ENCODE peak calls at places on chromosome X, in ten cellular contexts. M, Q, C, A, B, K, E, P, R and H are unnamed samples.

GRCh38 chrX:80879143-80879542 is 69.5 kb upstream of the BRWD3 start:
- DNase-seq in M (no peak), Q (no peak), A (no peak), R (no peak), C (no peak), K (peak), E (no peak), P (no peak), B (no peak), H (no peak)

GRCh38 chrX:43970528-43970927 is 2.7 kb downstream of the NDP start:
- DNase-seq in K (no peak), R (no peak), E (peak), B (no peak), Q (no peak), P (no peak), M (no peak), A (no peak), C (no peak), H (no peak)

GRCh38 chrX:74535211-74535621 is 79.2 kb downstream of the RLIM start:
- DNase-seq in Q (no peak), C (peak), R (no peak), K (no peak), E (peak), B (no peak), M (no peak), P (no peak), A (no peak), H (no peak)

GRCh38 chrX:38923451-38923969 is 122.3 kb downstream of the MID1IP1 start:
- DNase-seq in K (no peak), M (no peak), B (no peak), Q (no peak), C (no peak), E (no peak), P (no peak), A (no peak), R (no peak), H (no peak)

GRCh38 chrX:88655460-88655859 is 91.6 kb upstream of the CPXCR1 start:
- DNase-seq in Q (no peak), P (no peak), B (no peak), M (no peak), R (no peak), C (no peak), K (no peak), A (no peak), E (no peak), H (no peak)

GRCh38 chrX:23434356-23434884 is 99.8 kb downstream of the PTCHD1 start:
- DNase-seq in R (peak), K (no peak), B (peak), E (peak), Q (no peak), C (peak), M (peak), A (no peak), P (peak), H (no peak)

GRCh38 chrX:52424658-52425057 is 55.8 kb downstream of the XAGE2 start:
- DNase-seq in K (no peak), P (no peak), R (no peak), C (peak), E (peak), B (no peak), A (no peak), M (no peak), Q (no peak), H (no peak)

GRCh38 chrX:45668686-45669443 is 468.2 kb upstream of the DIPK2B start:
- DNase-seq in A (no peak), C (peak), P (no peak), M (no peak), B (no peak), R (no peak), K (peak), E (peak), Q (peak), H (no peak)

GRCh38 chrX:131288738-131289511 is at the start of gene IGSF1:
- DNase-seq in K (no peak), C (peak), Q (no peak), R (no peak), M (no peak), B (peak), P (no peak), E (peak), A (peak), H (no peak)

GRCh38 chrX:30488092-30488491 is 89.5 kb downstream of the TASL start:
- DNase-seq in E (no peak), M (no peak), B (no peak), K (no peak), Q (no peak), A (no peak), R (no peak), C (no peak), P (no peak), H (no peak)

GRCh38 chrX:37746268-37746931 is 33.5 kb upstream of the CYBB start:
- DNase-seq in R (no peak), K (peak), M (no peak), A (no peak), P (no peak), Q (no peak), B (no peak), C (peak), E (no peak), H (no peak)

GRCh38 chrX:20500171-20500865 is 233.6 kb upstream of the RPS6KA3 start:
- DNase-seq in E (no peak), M (no peak), A (no peak), P (no peak), C (no peak), B (no peak), Q (no peak), K (no peak), R (no peak), H (no peak)

GRCh38 chrX:110399497-110399896 is 40.8 kb downstream of the RTL9 start:
- DNase-seq in E (no peak), K (no peak), A (no peak), M (no peak), B (no peak), C (no peak), P (no peak), R (no peak), Q (no peak), H (no peak)

GRCh38 chrX:10239611-10240064 is 82.9 kb downstream of the CLCN4 start:
- DNase-seq in C (peak), A (no peak), M (no peak), K (peak), E (peak), R (no peak), P (no peak), B (no peak), Q (peak), H (no peak)

GRCh38 chrX:19554786-19555185 is 39.5 kb upstream of the MAP3K15 start:
- DNase-seq in A (no peak), B (no peak), K (no peak), E (peak), C (peak), M (no peak), Q (no peak), P (no peak), R (no peak), H (no peak)

GRCh38 chrX:99938464-99938863 is 471.6 kb downstream of the PCDH19 start:
- DNase-seq in P (no peak), R (no peak), Q (no peak), A (no peak), E (no peak), B (no peak), M (peak), K (no peak), C (no peak), H (no peak)

GRCh38 chrX:34521563-34521962 is 135.5 kb downstream of the TMEM47 start:
- DNase-seq in B (no peak), M (no peak), K (no peak), Q (no peak), P (no peak), C (peak), A (no peak), R (no peak), E (no peak), H (no peak)

GRCh38 chrX:102345916-102346315 is 93.9 kb downstream of the NXF2B start:
- DNase-seq in M (no peak), C (peak), Q (no peak), K (peak), A (peak), E (peak), B (peak), P (no peak), R (peak), H (peak)

GRCh38 chrX:123807825-123808416 is 51.9 kb upstream of the XIAP start:
- DNase-seq in C (peak), K (no peak), M (no peak), P (no peak), Q (no peak), A (no peak), B (no peak), R (no peak), E (peak), H (no peak)

GRCh38 chrX:10054396-10054795 is 87.2 kb downstream of the CLDN34 start:
- DNase-seq in Q (no peak), P (peak), C (no peak), K (no peak), R (no peak), B (no peak), E (no peak), A (no peak), M (no peak), H (no peak)

GRCh38 chrX:37993857-37994619 is 12.3 kb upstream of the SYTL5 start:
- DNase-seq in P (peak), K (no peak), A (no peak), C (no peak), B (no peak), E (peak), Q (no peak), R (no peak), M (peak), H (no peak)

GRCh38 chrX:49019050-49019449 is 17.0 kb upstream of the GRIPAP1 start:
- DNase-seq in K (no peak), B (no peak), C (no peak), R (no peak), P (no peak), E (no peak), A (no peak), M (no peak), Q (no peak), H (no peak)

GRCh38 chrX:13266641-13267420 is 53.0 kb downstream of the ATXN3L start:
- DNase-seq in C (peak), K (no peak), A (peak), Q (no peak), M (no peak), R (no peak), P (no peak), B (no peak), E (peak), H (no peak)

GRCh38 chrX:26822448-26822847 is 606.5 kb downstream of the MAGEB5 start:
- DNase-seq in M (no peak), R (no peak), Q (no peak), K (no peak), E (no peak), A (no peak), P (no peak), C (no peak), B (no peak), H (no peak)
- TF ChIP-seq CTCF in M (no peak), R (no peak), Q (no peak), K (no peak), E (no peak), A (no peak), P (no peak), C (no peak), B (no peak), H (no peak)

GRCh38 chrX:42944381-42944998 is 166.5 kb upstream of the PPP1R2C start:
- DNase-seq in C (no peak), B (no peak), Q (no peak), P (no peak), K (no peak), E (no peak), A (no peak), R (no peak), M (no peak), H (no peak)
- TF ChIP-seq CTCF in C (no peak), B (no peak), Q (no peak), P (no peak), K (no peak), E (no peak), A (no peak), R (no peak), M (no peak), H (no peak)

DNA sequence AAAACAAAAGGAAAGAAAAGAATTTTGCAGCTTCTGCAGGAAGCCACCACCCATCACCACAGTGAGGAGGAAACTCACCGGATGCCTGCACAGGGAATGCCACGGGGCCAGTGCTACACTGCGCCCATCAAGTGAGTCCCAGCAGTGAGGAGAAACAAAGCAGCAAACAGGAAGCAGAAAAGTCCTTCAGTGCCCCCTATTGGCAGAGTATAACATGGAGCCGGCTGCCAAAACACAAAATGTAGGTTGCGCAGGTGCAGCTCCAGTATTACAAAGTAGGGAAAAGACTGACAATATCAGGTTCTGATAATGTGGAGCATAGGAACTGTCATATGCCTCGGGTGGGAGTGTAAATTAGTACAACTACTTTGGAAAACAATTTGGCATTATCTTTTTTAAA is 23.3 kb upstream of the SCML2 start:
- DNase-seq in P (no peak), C (no peak), Q (no peak), M (no peak), E (no peak), A (peak), K (peak), R (no peak), B (no peak), H (no peak)
- TF ChIP-seq CTCF in P (peak), C (peak), Q (peak), M (peak), E (peak), A (no peak), K (peak), R (no peak), B (peak), H (no peak)

GRCh38 chrX:41382699-41383645 is 49.0 kb downstream of the DDX3X start:
- DNase-seq in B (no peak), C (peak), A (no peak), M (no peak), K (peak), P (no peak), E (peak), Q (no peak), R (no peak), H (no peak)
- TF ChIP-seq CTCF in B (no peak), C (no peak), A (no peak), M (no peak), K (no peak), P (no peak), E (no peak), Q (no peak), R (no peak), H (no peak)

DNA sequence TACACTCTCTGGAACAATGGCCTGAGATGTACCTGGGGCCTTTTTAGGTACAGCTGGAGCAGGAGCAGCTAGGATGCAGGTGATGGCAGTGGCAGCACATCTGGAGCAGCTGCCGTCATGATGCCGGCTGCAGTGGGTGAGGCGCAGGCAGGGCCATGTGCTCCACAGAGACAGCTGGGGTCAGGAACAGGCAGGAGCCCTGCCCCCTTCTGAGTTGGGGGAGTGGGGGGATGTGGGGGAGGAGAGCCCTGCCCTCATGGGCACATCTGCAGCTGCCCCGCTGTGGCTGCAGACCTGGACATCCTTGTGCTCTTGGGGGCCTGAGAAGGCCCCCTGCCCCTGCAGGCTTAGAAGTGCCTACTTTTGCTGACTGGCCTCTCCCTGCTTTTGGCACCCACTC is 352.8 kb upstream of the PABPC5 start:
- DNase-seq in A (no peak), B (no peak), C (no peak), K (no peak), P (no peak), Q (no peak), M (peak), R (no peak), E (no peak), H (no peak)
- TF ChIP-seq CTCF in A (no peak), B (no peak), C (no peak), K (no peak), P (no peak), Q (no peak), M (no peak), R (no peak), E (no peak), H (no peak)

DNA sequence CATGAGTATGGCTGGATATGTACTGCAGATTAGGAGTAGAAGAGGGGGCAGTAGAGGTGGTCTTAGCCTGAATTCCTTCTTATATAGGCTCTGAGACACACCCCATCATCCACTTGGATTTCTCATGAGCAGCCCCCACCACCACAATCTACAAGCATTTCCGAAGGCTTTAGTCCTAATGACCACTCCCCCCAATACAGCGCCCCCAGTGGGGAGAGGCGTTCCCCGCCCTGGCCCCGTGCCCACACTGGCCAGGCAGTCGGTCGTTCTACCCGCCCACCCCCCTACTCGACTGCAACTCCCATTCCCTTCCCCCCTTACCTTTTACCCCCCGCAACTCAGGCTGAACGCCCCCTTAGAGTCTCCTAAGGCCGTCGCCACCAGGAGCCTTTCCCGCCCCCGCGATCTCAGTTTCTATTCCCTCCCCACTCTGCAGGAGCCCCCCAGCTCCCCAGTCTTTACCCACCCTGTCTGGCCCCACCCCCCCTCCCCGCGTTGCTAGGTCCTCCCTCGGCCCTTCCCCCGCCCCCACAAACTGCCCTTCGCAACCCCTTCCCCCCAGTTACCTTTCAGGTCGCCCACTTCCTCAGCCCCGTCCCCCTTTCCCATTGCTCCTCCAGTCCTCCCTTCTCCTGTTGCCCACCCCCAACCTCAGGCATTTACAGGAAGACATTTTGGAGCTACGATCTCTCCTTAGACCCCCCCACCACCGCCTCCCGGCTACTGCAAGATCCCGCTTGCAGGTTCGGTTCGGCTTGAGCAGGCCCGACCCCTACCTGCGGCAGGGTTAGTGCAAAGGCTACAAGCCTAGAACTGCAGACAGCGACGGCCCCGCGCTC is 468 bp downstream of the ZMYM3 start:
- DNase-seq in C (peak), B (peak), K (peak), E (peak), P (peak), R (peak), A (peak), M (no peak), Q (no peak), H (no peak)
- TF ChIP-seq CTCF in C (peak), B (peak), K (peak), E (peak), P (peak), R (no peak), A (peak), M (peak), Q (peak), H (no peak)

DNA sequence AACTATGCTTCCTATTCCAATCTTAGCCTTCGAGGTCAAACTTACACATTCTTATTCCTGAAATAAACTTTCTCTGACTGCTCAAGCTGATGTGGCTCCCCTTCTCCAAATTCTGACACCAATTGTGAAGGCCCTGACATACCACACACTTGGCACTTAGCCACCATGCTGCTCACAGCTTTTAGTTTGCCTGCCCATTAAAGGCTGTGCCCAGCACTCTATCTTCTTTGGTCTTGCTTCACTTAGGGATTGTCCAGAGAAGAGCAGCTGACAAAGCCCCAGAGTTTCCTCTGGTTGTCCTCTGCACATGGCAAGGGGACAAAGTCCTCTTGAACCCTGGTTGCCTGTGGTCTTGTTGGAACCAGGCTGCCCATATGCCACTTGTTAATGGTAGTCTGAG is 126.1 kb downstream of the ARHGEF9 start:
- DNase-seq in Q (no peak), E (no peak), M (no peak), R (peak), P (no peak), K (no peak), A (no peak), C (no peak), B (no peak), H (no peak)
- TF ChIP-seq CTCF in Q (no peak), E (no peak), M (no peak), R (no peak), P (no peak), K (no peak), A (no peak), C (no peak), B (no peak), H (no peak)

GRCh38 chrX:111568817-111569216 is 57.4 kb downstream of the SERTM2 start:
- DNase-seq in E (no peak), M (no peak), C (no peak), A (no peak), R (no peak), B (no peak), Q (no peak), K (no peak), P (no peak), H (no peak)

GRCh38 chrX:111568356-111568755 is 56.9 kb downstream of the SERTM2 start:
- DNase-seq in Q (no peak), K (no peak), C (no peak), P (no peak), R (no peak), E (no peak), M (no peak), B (no peak), A (no peak), H (no peak)
- TF ChIP-seq CTCF in Q (no peak), K (peak), C (peak), P (no peak), R (no peak), E (peak), M (no peak), B (peak), A (peak), H (no peak)